ENCODE peak calls at places on chromosomes 13 and 19, in six cellular contexts. One of them, this sample, is unnamed.

GRCh38 chr19:38369584-38369983 is 4.8 kb upstream of the PSMD8 start:
- DNase-seq in retinal pigment epithelial cell: no peak
- DNase-seq in astrocyte: no peak
- DNase-seq in astrocyte of the spinal cord: no peak
- DNase-seq in NCI-H1694: no peak
- DNase-seq in naive thymus-derived CD4-positive, alpha-beta T cell: no peak
- DNase-seq in this sample: no peak

GRCh38 chr19:4988770-4989251 is 19.9 kb downstream of the KDM4B start:
- DNase-seq in retinal pigment epithelial cell: peak; percentile 76
- DNase-seq in astrocyte: peak; percentile 95
- DNase-seq in astrocyte of the spinal cord: peak; percentile 83
- DNase-seq in NCI-H1694: no peak
- DNase-seq in naive thymus-derived CD4-positive, alpha-beta T cell: no peak
- DNase-seq in this sample: no peak

GRCh38 chr13:107275312-107275711 is 707.4 kb upstream of the ARGLU1 start:
- DNase-seq in retinal pigment epithelial cell: no peak
- DNase-seq in astrocyte: no peak
- DNase-seq in astrocyte of the spinal cord: no peak
- DNase-seq in NCI-H1694: no peak
- DNase-seq in naive thymus-derived CD4-positive, alpha-beta T cell: no peak
- DNase-seq in this sample: no peak

GRCh38 chr13:110415669-110416068 is 108.6 kb downstream of the COL4A2 start:
- DNase-seq in retinal pigment epithelial cell: no peak
- DNase-seq in astrocyte: no peak
- DNase-seq in astrocyte of the spinal cord: no peak
- DNase-seq in NCI-H1694: no peak
- DNase-seq in naive thymus-derived CD4-positive, alpha-beta T cell: no peak
- DNase-seq in this sample: no peak

GRCh38 chr13:25927363-25927762 is 124.5 kb downstream of the SHISA2 start:
- DNase-seq in retinal pigment epithelial cell: no peak
- DNase-seq in astrocyte: no peak
- DNase-seq in astrocyte of the spinal cord: no peak
- DNase-seq in NCI-H1694: no peak
- DNase-seq in naive thymus-derived CD4-positive, alpha-beta T cell: no peak
- DNase-seq in this sample: no peak

GRCh38 chr19:47619763-47620162 is 10.8 kb downstream of the BICRA start:
- DNase-seq in retinal pigment epithelial cell: no peak
- DNase-seq in astrocyte: peak; percentile 64
- DNase-seq in astrocyte of the spinal cord: peak; percentile 54
- DNase-seq in NCI-H1694: no peak
- DNase-seq in naive thymus-derived CD4-positive, alpha-beta T cell: no peak
- DNase-seq in this sample: no peak

GRCh38 chr19:40519352-40520322 is 52.8 kb downstream of the SPTBN4 start:
- DNase-seq in retinal pigment epithelial cell: no peak
- DNase-seq in astrocyte: peak; percentile 14
- DNase-seq in astrocyte of the spinal cord: no peak
- DNase-seq in NCI-H1694: peak; percentile 46
- DNase-seq in naive thymus-derived CD4-positive, alpha-beta T cell: no peak
- DNase-seq in this sample: peak; percentile 18

GRCh38 chr19:30906871-30907270 is 442.4 kb downstream of the TSHZ3 start:
- DNase-seq in retinal pigment epithelial cell: no peak
- DNase-seq in astrocyte: no peak
- DNase-seq in astrocyte of the spinal cord: no peak
- DNase-seq in NCI-H1694: no peak
- DNase-seq in naive thymus-derived CD4-positive, alpha-beta T cell: no peak
- DNase-seq in this sample: no peak

GRCh38 chr13:19766637-19767036 is 16.1 kb downstream of the PSPC1 start:
- DNase-seq in retinal pigment epithelial cell: no peak
- DNase-seq in astrocyte: no peak
- DNase-seq in astrocyte of the spinal cord: no peak
- DNase-seq in NCI-H1694: no peak
- DNase-seq in naive thymus-derived CD4-positive, alpha-beta T cell: no peak
- DNase-seq in this sample: no peak

GRCh38 chr19:52670046-52670445 is 31.9 kb upstream of the ZNF83 start:
- DNase-seq in retinal pigment epithelial cell: no peak
- DNase-seq in astrocyte: no peak
- DNase-seq in astrocyte of the spinal cord: no peak
- DNase-seq in NCI-H1694: no peak
- DNase-seq in naive thymus-derived CD4-positive, alpha-beta T cell: no peak
- DNase-seq in this sample: no peak

GRCh38 chr13:41058229-41059070 is 2.9 kb upstream of the WBP4 start:
- DNase-seq in retinal pigment epithelial cell: no peak
- DNase-seq in astrocyte: no peak
- DNase-seq in astrocyte of the spinal cord: no peak
- DNase-seq in NCI-H1694: no peak
- DNase-seq in naive thymus-derived CD4-positive, alpha-beta T cell: no peak
- DNase-seq in this sample: no peak

GRCh38 chr13:113879506-113880360 is 15.9 kb upstream of the GAS6 start:
- DNase-seq in retinal pigment epithelial cell: no peak
- DNase-seq in astrocyte: no peak
- DNase-seq in astrocyte of the spinal cord: no peak
- DNase-seq in NCI-H1694: no peak
- DNase-seq in naive thymus-derived CD4-positive, alpha-beta T cell: no peak
- DNase-seq in this sample: no peak

GRCh38 chr13:80305737-80306136 is 35.2 kb downstream of the SPRY2 start:
- DNase-seq in retinal pigment epithelial cell: no peak
- DNase-seq in astrocyte: no peak
- DNase-seq in astrocyte of the spinal cord: no peak
- DNase-seq in NCI-H1694: no peak
- DNase-seq in naive thymus-derived CD4-positive, alpha-beta T cell: no peak
- DNase-seq in this sample: no peak

GRCh38 chr13:90686438-90686837 is 661.0 kb upstream of the MIR17HG start:
- DNase-seq in retinal pigment epithelial cell: no peak
- DNase-seq in astrocyte: peak; percentile 90
- DNase-seq in astrocyte of the spinal cord: peak; percentile 49
- DNase-seq in NCI-H1694: no peak
- DNase-seq in naive thymus-derived CD4-positive, alpha-beta T cell: no peak
- DNase-seq in this sample: no peak

GRCh38 chr13:109160887-109161669 is 531.7 kb downstream of the MYO16 start:
- DNase-seq in retinal pigment epithelial cell: no peak
- DNase-seq in astrocyte: no peak
- DNase-seq in astrocyte of the spinal cord: no peak
- DNase-seq in NCI-H1694: no peak
- DNase-seq in naive thymus-derived CD4-positive, alpha-beta T cell: no peak
- DNase-seq in this sample: no peak

GRCh38 chr19:34985249-34986022 is 14.7 kb upstream of the GRAMD1A start:
- DNase-seq in retinal pigment epithelial cell: no peak
- DNase-seq in astrocyte: peak; percentile 27
- DNase-seq in astrocyte of the spinal cord: no peak
- DNase-seq in NCI-H1694: no peak
- DNase-seq in naive thymus-derived CD4-positive, alpha-beta T cell: no peak
- DNase-seq in this sample: no peak

GRCh38 chr19:16293133-16294085 is 31.2 kb upstream of the KLF2 start:
- DNase-seq in retinal pigment epithelial cell: no peak
- DNase-seq in astrocyte: peak; percentile 96
- DNase-seq in astrocyte of the spinal cord: peak; percentile 85
- DNase-seq in NCI-H1694: no peak
- DNase-seq in naive thymus-derived CD4-positive, alpha-beta T cell: no peak
- DNase-seq in this sample: no peak

GRCh38 chr19:10209305-10209704 is 14.6 kb upstream of the DNMT1 start:
- DNase-seq in retinal pigment epithelial cell: no peak
- DNase-seq in astrocyte: peak; percentile 70
- DNase-seq in astrocyte of the spinal cord: no peak
- DNase-seq in NCI-H1694: no peak
- DNase-seq in naive thymus-derived CD4-positive, alpha-beta T cell: no peak
- DNase-seq in this sample: no peak

GRCh38 chr13:106367361-106367781 is 168.1 kb downstream of the EFNB2 start:
- DNase-seq in retinal pigment epithelial cell: no peak
- DNase-seq in astrocyte: no peak
- DNase-seq in astrocyte of the spinal cord: peak; percentile 78
- DNase-seq in NCI-H1694: no peak
- DNase-seq in naive thymus-derived CD4-positive, alpha-beta T cell: no peak
- DNase-seq in this sample: no peak

GRCh38 chr19:3477506-3477905 is 2.8 kb downstream of the SMIM24 start:
- DNase-seq in retinal pigment epithelial cell: no peak
- DNase-seq in astrocyte: no peak
- DNase-seq in astrocyte of the spinal cord: no peak
- DNase-seq in NCI-H1694: no peak
- DNase-seq in naive thymus-derived CD4-positive, alpha-beta T cell: no peak
- DNase-seq in this sample: no peak

GRCh38 chr19:49949735-49950589 is 11.0 kb downstream of the SIGLEC11 start:
- DNase-seq in retinal pigment epithelial cell: no peak
- DNase-seq in astrocyte: no peak
- DNase-seq in astrocyte of the spinal cord: no peak
- DNase-seq in NCI-H1694: no peak
- DNase-seq in naive thymus-derived CD4-positive, alpha-beta T cell: no peak
- DNase-seq in this sample: no peak

GRCh38 chr13:27118428-27119054 is 53.1 kb downstream of the USP12 start:
- DNase-seq in retinal pigment epithelial cell: no peak
- DNase-seq in astrocyte: no peak
- DNase-seq in astrocyte of the spinal cord: no peak
- DNase-seq in NCI-H1694: no peak
- DNase-seq in naive thymus-derived CD4-positive, alpha-beta T cell: no peak
- DNase-seq in this sample: no peak

GRCh38 chr13:66446413-66446812 is 783.7 kb downstream of the PCDH9 start:
- DNase-seq in retinal pigment epithelial cell: no peak
- DNase-seq in astrocyte: no peak
- DNase-seq in astrocyte of the spinal cord: no peak
- DNase-seq in NCI-H1694: no peak
- DNase-seq in naive thymus-derived CD4-positive, alpha-beta T cell: no peak
- DNase-seq in this sample: no peak

GRCh38 chr19:50728084-50728737 is 5.0 kb downstream of the CLEC11A start:
- DNase-seq in retinal pigment epithelial cell: peak; percentile 2
- DNase-seq in astrocyte: no peak
- DNase-seq in astrocyte of the spinal cord: peak; percentile 47
- DNase-seq in NCI-H1694: no peak
- DNase-seq in naive thymus-derived CD4-positive, alpha-beta T cell: peak; percentile 34
- DNase-seq in this sample: peak; percentile 34

GRCh38 chr13:65499251-65499650 is 1730.9 kb downstream of the PCDH9 start:
- DNase-seq in retinal pigment epithelial cell: no peak
- DNase-seq in astrocyte: no peak
- DNase-seq in astrocyte of the spinal cord: no peak
- DNase-seq in NCI-H1694: no peak
- DNase-seq in naive thymus-derived CD4-positive, alpha-beta T cell: no peak
- DNase-seq in this sample: no peak

GRCh38 chr19:23547156-23547555 is 139.9 kb downstream of the ZNF675 start:
- DNase-seq in retinal pigment epithelial cell: no peak
- DNase-seq in astrocyte: no peak
- DNase-seq in astrocyte of the spinal cord: no peak
- DNase-seq in NCI-H1694: no peak
- DNase-seq in naive thymus-derived CD4-positive, alpha-beta T cell: no peak
- DNase-seq in this sample: no peak

GRCh38 chr13:113972451-113973217 is 1.2 kb downstream of the C13orf46 start:
- DNase-seq in retinal pigment epithelial cell: no peak
- DNase-seq in astrocyte: no peak
- DNase-seq in astrocyte of the spinal cord: no peak
- DNase-seq in NCI-H1694: no peak
- DNase-seq in naive thymus-derived CD4-positive, alpha-beta T cell: no peak
- DNase-seq in this sample: no peak

GRCh38 chr13:71218960-71219359 is 648.0 kb downstream of the DACH1 start:
- DNase-seq in retinal pigment epithelial cell: no peak
- DNase-seq in astrocyte: no peak
- DNase-seq in astrocyte of the spinal cord: no peak
- DNase-seq in NCI-H1694: no peak
- DNase-seq in naive thymus-derived CD4-positive, alpha-beta T cell: no peak
- DNase-seq in this sample: no peak

GRCh38 chr13:102799544-102800144 is 725 bp downstream of the BIVM start:
- DNase-seq in retinal pigment epithelial cell: no peak
- DNase-seq in astrocyte: peak; percentile 28
- DNase-seq in astrocyte of the spinal cord: peak; percentile 21
- DNase-seq in NCI-H1694: no peak
- DNase-seq in naive thymus-derived CD4-positive, alpha-beta T cell: peak; percentile 4
- DNase-seq in this sample: peak; percentile 13

GRCh38 chr19:2221918-2222317 is 14.2 kb downstream of the PLEKHJ1 start:
- DNase-seq in retinal pigment epithelial cell: no peak
- DNase-seq in astrocyte: no peak
- DNase-seq in astrocyte of the spinal cord: no peak
- DNase-seq in NCI-H1694: no peak
- DNase-seq in naive thymus-derived CD4-positive, alpha-beta T cell: no peak
- DNase-seq in this sample: no peak

GRCh38 chr13:83057119-83057518 is 825.2 kb downstream of the SLITRK1 start:
- DNase-seq in retinal pigment epithelial cell: no peak
- DNase-seq in astrocyte: peak; percentile 23
- DNase-seq in astrocyte of the spinal cord: peak; percentile 11
- DNase-seq in NCI-H1694: no peak
- DNase-seq in naive thymus-derived CD4-positive, alpha-beta T cell: no peak
- DNase-seq in this sample: no peak

GRCh38 chr19:42629191-42629590 is 34.5 kb upstream of the CEACAM8 start:
- DNase-seq in retinal pigment epithelial cell: no peak
- DNase-seq in astrocyte: no peak
- DNase-seq in astrocyte of the spinal cord: no peak
- DNase-seq in NCI-H1694: no peak
- DNase-seq in naive thymus-derived CD4-positive, alpha-beta T cell: no peak
- DNase-seq in this sample: no peak

GRCh38 chr13:45728759-45729158 is 26.6 kb downstream of the CBY2 start:
- DNase-seq in retinal pigment epithelial cell: no peak
- DNase-seq in astrocyte: no peak
- DNase-seq in astrocyte of the spinal cord: no peak
- DNase-seq in NCI-H1694: no peak
- DNase-seq in naive thymus-derived CD4-positive, alpha-beta T cell: no peak
- DNase-seq in this sample: no peak

GRCh38 chr19:39111593-39112199 is 13.9 kb upstream of the PAK4 start:
- DNase-seq in retinal pigment epithelial cell: no peak
- DNase-seq in astrocyte: no peak
- DNase-seq in astrocyte of the spinal cord: no peak
- DNase-seq in NCI-H1694: no peak
- DNase-seq in naive thymus-derived CD4-positive, alpha-beta T cell: no peak
- DNase-seq in this sample: no peak

GRCh38 chr19:19261350-19262189 is 11.5 kb downstream of the TM6SF2 start:
- DNase-seq in retinal pigment epithelial cell: no peak
- DNase-seq in astrocyte: no peak
- DNase-seq in astrocyte of the spinal cord: no peak
- DNase-seq in NCI-H1694: peak; percentile 7
- DNase-seq in naive thymus-derived CD4-positive, alpha-beta T cell: no peak
- DNase-seq in this sample: no peak

GRCh38 chr13:40484981-40485380 is 181.5 kb downstream of the FOXO1 start:
- DNase-seq in retinal pigment epithelial cell: no peak
- DNase-seq in astrocyte: no peak
- DNase-seq in astrocyte of the spinal cord: no peak
- DNase-seq in NCI-H1694: peak; percentile 35
- DNase-seq in naive thymus-derived CD4-positive, alpha-beta T cell: no peak
- DNase-seq in this sample: no peak

GRCh38 chr13:111142472-111142871 is 27.4 kb downstream of the ARHGEF7 start:
- DNase-seq in retinal pigment epithelial cell: no peak
- DNase-seq in astrocyte: no peak
- DNase-seq in astrocyte of the spinal cord: no peak
- DNase-seq in NCI-H1694: no peak
- DNase-seq in naive thymus-derived CD4-positive, alpha-beta T cell: no peak
- DNase-seq in this sample: no peak

GRCh38 chr13:71587778-71588177 is 279.2 kb downstream of the DACH1 start:
- DNase-seq in retinal pigment epithelial cell: no peak
- DNase-seq in astrocyte: no peak
- DNase-seq in astrocyte of the spinal cord: no peak
- DNase-seq in NCI-H1694: no peak
- DNase-seq in naive thymus-derived CD4-positive, alpha-beta T cell: no peak
- DNase-seq in this sample: no peak

This sample was measured in CD4-positive, CD25-positive, alpha-beta regulatory T cell.